ENCODE peak calls at places on chromosomes 4 and X, in five cellular contexts. T is mucosa of descending colon, C is AG09309, V is NB4, P is breast epithelium. L is an unnamed sample.

GRCh38 chr4:113758361-113758760 is 3.2 kb downstream of the CAMK2D start:
- DNase-seq in P (no peak), C (peak; percentile 81), V (no peak), T (no peak), L (no peak)

GRCh38 chr4:56958111-56958517 is 19.3 kb downstream of the NOA1 start:
- DNase-seq in T (peak; percentile 62), V (peak; percentile 98), C (peak; percentile 94), P (peak; percentile 74), L (peak; percentile 53)

GRCh38 chrX:34584781-34585180 is 72.3 kb downstream of the TMEM47 start:
- DNase-seq in P (no peak), V (no peak), T (no peak), C (no peak), L (no peak)

GRCh38 chr4:75016472-75016871 is 83.6 kb downstream of the PARM1 start:
- DNase-seq in C (no peak), T (no peak), V (no peak), P (no peak), L (no peak)

GRCh38 chr4:42995343-42995944 is 102.9 kb downstream of the GRXCR1 start:
- DNase-seq in T (no peak), C (no peak), P (no peak), V (peak; percentile 60), L (no peak)

GRCh38 chr4:137390707-137391106 is 141.6 kb downstream of the PCDH18 start:
- DNase-seq in V (no peak), C (peak; percentile 66), P (no peak), T (no peak), L (no peak)

GRCh38 chr4:147765121-147765521 is 33.2 kb downstream of the ARHGAP10 start:
- DNase-seq in V (no peak), P (no peak), T (no peak), C (no peak), L (no peak)

GRCh38 chr4:102552781-102553180 is 51.6 kb downstream of the NFKB1 start:
- DNase-seq in C (no peak), T (no peak), V (no peak), P (no peak), L (no peak)

GRCh38 chr4:75344915-75345314 is 169.3 kb downstream of the RCHY1 start:
- DNase-seq in V (no peak), T (no peak), P (no peak), C (peak; percentile 2), L (no peak)

GRCh38 chrX:32408389-32408788 is 803.0 kb downstream of the DMD start:
- DNase-seq in V (peak; percentile 20), T (no peak), P (no peak), C (no peak), L (no peak)

GRCh38 chr4:1981251-1982055 is 27.3 kb downstream of the NELFA start:
- DNase-seq in V (peak; percentile 63), T (peak; percentile 73), P (no peak), C (no peak), L (peak; percentile 58)

GRCh38 chrX:86078650-86079049 is 31.3 kb upstream of the CHM start:
- DNase-seq in P (no peak), C (no peak), T (no peak), V (no peak), L (no peak)

GRCh38 chr4:163070023-163070422 is 96.7 kb downstream of the NAF1 start:
- DNase-seq in V (no peak), P (no peak), T (no peak), C (no peak), L (no peak)

GRCh38 chr4:87543835-87544461 is 14.8 kb upstream of the SPARCL1 start:
- DNase-seq in V (peak; percentile 37), C (no peak), T (no peak), P (no peak), L (no peak)

DNA sequence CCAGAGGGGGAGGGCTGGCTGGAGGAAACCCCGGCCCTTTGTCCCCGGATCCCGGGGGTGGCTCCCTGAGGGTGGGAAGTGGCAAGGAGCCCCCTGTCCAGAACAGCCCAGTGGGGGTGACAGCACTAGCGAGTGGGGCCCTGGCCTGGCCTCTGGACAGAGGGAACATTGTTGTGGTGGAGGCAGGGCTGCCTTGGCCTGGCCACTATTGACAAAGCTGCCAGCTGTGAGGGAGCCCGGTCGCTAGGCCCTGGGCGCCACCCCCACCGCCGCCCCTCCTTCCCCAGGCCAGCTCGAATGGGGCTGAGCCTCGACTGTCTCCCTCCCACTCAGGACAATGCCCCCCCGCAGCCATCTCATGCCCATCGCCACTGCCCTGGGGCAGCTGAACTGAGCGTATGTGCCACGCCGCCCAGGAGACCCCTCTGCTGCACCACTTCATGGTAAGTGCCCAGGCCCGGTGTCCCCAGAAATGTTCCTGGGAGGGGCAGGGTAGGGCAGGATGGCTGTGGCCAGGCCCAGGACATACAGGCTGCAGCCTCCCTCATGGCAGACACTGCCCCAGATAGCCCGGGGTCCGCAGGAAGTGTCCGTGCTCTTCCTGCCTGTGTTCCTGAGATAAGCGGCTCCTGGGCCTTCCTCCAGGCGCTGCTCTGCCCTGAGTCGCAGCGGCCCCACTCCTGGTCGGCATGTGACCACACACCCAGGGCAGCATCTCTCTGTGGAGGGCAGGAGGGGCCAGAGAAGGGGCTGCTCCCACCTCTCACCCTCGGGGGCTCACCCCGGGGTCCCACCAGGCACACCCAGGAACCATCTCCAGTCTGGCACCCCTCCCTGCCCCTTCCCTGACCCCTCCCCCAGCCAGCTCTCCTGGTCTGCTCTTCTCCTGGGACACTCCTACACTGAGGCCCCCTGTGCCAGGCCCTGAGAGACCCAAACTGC is 1.4 kb downstream of the PLXNB3 start:
- DNase-seq in T (peak; percentile 29), V (no peak), P (no peak), C (no peak), L (no peak)
- H3K4me3 ChIP-seq in T (no peak overlapping the region), V (no peak overlapping the region), P (no peak overlapping the region), C (peak overlapping the region; percentile 53), L (peak overlapping the region; percentile 44)

GRCh38 chr4:182306792-182307507 is 63.7 kb downstream of the TENM3 start:
- DNase-seq in C (peak; percentile 69), V (peak; percentile 6), P (no peak), T (no peak), L (no peak)
- TF ChIP-seq CTCF in C (peak; percentile 36), V (peak; percentile 18), P (no peak), T (no peak), L (no peak)

GRCh38 chr4:140756292-140757219 is at the start of gene TBC1D9:
- DNase-seq in C (peak; percentile 16), T (peak; percentile 82), P (peak; percentile 86), V (peak; percentile 12), L (peak; percentile 91)
- H3K4me3 ChIP-seq in C (peak within 1 kb of the TSS; percentile 75), T (peak within 1 kb of the TSS; percentile 66), P (peak within 1 kb of the TSS; percentile 83), V (no peak within 1 kb of the TSS), L (peak within 1 kb of the TSS; percentile 93)

GRCh38 chrX:111164728-111165127 is 68.7 kb downstream of the PAK3 start:
- DNase-seq in C (no peak), T (no peak), P (no peak), V (peak; percentile 15), L (no peak)
- TF ChIP-seq CTCF in C (peak; percentile 44), T (no peak), P (no peak), V (peak; percentile 9), L (peak; percentile 36)

L was measured in ascending aorta.